ENCODE peak calls at places on chromosomes 1 and 21, in eight cellular contexts. U, N, Y, I, P, H, L and R are unnamed samples.

GRCh38 chr1:12053752-12054548 is 9.2 kb upstream of the TNFRSF8 start:
- DNase-seq in U (no peak), N (no peak), Y (no peak), I (no peak), P (no peak), H (no peak), L (no peak), R (no peak)

GRCh38 chr1:1703796-1704195 is 11.2 kb upstream of the SLC35E2B start:
- DNase-seq in U (no peak), N (no peak), Y (no peak), I (no peak), P (no peak), H (no peak), L (no peak), R (no peak)

GRCh38 chr1:165408518-165408917 is 36.4 kb downstream of the RXRG start:
- DNase-seq in U (no peak), N (peak), Y (peak), I (peak), P (no peak), H (peak), L (peak), R (no peak)

GRCh38 chr1:160797861-160798273 is 1.9 kb downstream of the LY9 start:
- DNase-seq in U (no peak), N (no peak), Y (no peak), I (peak), P (peak), H (no peak), L (no peak), R (no peak)

GRCh38 chr21:43292866-43293142 is 124.0 kb downstream of the CRYAA start:
- DNase-seq in U (no peak), N (no peak), Y (no peak), I (no peak), P (no peak), H (no peak), L (no peak), R (no peak)

GRCh38 chr1:115524211-115524610 is 117.6 kb upstream of the VANGL1 start:
- DNase-seq in U (no peak), N (no peak), Y (no peak), I (no peak), P (no peak), H (no peak), L (no peak), R (no peak)

GRCh38 chr1:10456661-10457060 is 6.8 kb downstream of the CORT start:
- DNase-seq in U (no peak), N (no peak), Y (no peak), I (no peak), P (no peak), H (no peak), L (no peak), R (no peak)

GRCh38 chr1:1421907-1422464 is 910 bp upstream of the ANKRD65 start:
- DNase-seq in U (no peak), N (no peak), Y (no peak), I (no peak), P (no peak), H (no peak), L (no peak), R (no peak)

GRCh38 chr21:33246506-33246905 is 16.8 kb downstream of the IFNAR2 start:
- DNase-seq in U (no peak), N (no peak), Y (no peak), I (no peak), P (no peak), H (no peak), L (no peak), R (no peak)

GRCh38 chr1:24424207-24424606 is 8.6 kb downstream of the NIPAL3 start:
- DNase-seq in U (no peak), N (no peak), Y (no peak), I (no peak), P (no peak), H (no peak), L (no peak), R (no peak)

GRCh38 chr1:35557118-35557610 is at the start of gene KIAA0319L:
- DNase-seq in U (peak), N (no peak), Y (peak), I (peak), P (peak), H (peak), L (peak), R (peak)

GRCh38 chr1:227949341-227949921 is 1.7 kb upstream of the WNT9A start:
- DNase-seq in U (peak), N (no peak), Y (no peak), I (no peak), P (peak), H (no peak), L (no peak), R (no peak)

GRCh38 chr21:28986677-28987076 is 6.0 kb downstream of the LTN1 start:
- DNase-seq in U (no peak), N (no peak), Y (no peak), I (no peak), P (no peak), H (no peak), L (no peak), R (no peak)

GRCh38 chr1:212920895-212921294 is 29.4 kb upstream of the VASH2 start:
- DNase-seq in U (no peak), N (no peak), Y (no peak), I (no peak), P (no peak), H (no peak), L (no peak), R (no peak)

GRCh38 chr1:61604684-61605083 is 120.3 kb downstream of the TM2D1 start:
- DNase-seq in U (no peak), N (no peak), Y (no peak), I (no peak), P (no peak), H (no peak), L (no peak), R (no peak)

GRCh38 chr1:235708390-235708962 is 58.9 kb upstream of the GNG4 start:
- DNase-seq in U (no peak), N (no peak), Y (peak), I (peak), P (no peak), H (peak), L (peak), R (no peak)

GRCh38 chr1:72023063-72023647 is 259.2 kb downstream of the NEGR1 start:
- DNase-seq in U (no peak), N (peak), Y (no peak), I (no peak), P (no peak), H (no peak), L (no peak), R (no peak)

GRCh38 chr1:93810316-93810715 is 68.7 kb downstream of the DNTTIP2 start:
- DNase-seq in U (no peak), N (no peak), Y (peak), I (no peak), P (no peak), H (no peak), L (no peak), R (no peak)

GRCh38 chr1:40711465-40712404 is 20.2 kb downstream of the NFYC start:
- DNase-seq in U (no peak), N (no peak), Y (peak), I (peak), P (no peak), H (peak), L (no peak), R (no peak)

GRCh38 chr1:222416001-222416791 is 131.7 kb downstream of the HHIPL2 start:
- DNase-seq in U (no peak), N (no peak), Y (peak), I (no peak), P (no peak), H (no peak), L (no peak), R (no peak)

GRCh38 chr1:10634428-10635384 is 160.0 kb downstream of the PEX14 start:
- DNase-seq in U (no peak), N (no peak), Y (peak), I (peak), P (no peak), H (no peak), L (no peak), R (no peak)

GRCh38 chr1:230274254-230274653 is 151.9 kb downstream of the PGBD5 start:
- DNase-seq in U (peak), N (no peak), Y (no peak), I (no peak), P (no peak), H (no peak), L (no peak), R (no peak)

GRCh38 chr1:33442141-33442540 is 11.2 kb upstream of the PHC2 start:
- DNase-seq in U (no peak), N (no peak), Y (peak), I (no peak), P (no peak), H (no peak), L (no peak), R (no peak)

GRCh38 chr1:23613191-23614126 is 54.2 kb upstream of the ID3 start:
- DNase-seq in U (peak), N (no peak), Y (no peak), I (no peak), P (peak), H (no peak), L (no peak), R (no peak)

GRCh38 chr1:53547321-53547720 is 88.1 kb downstream of the DMRTB1 start:
- DNase-seq in U (peak), N (no peak), Y (no peak), I (no peak), P (no peak), H (no peak), L (no peak), R (no peak)

GRCh38 chr1:219422811-219423598 is 189.9 kb downstream of the ZC3H11B start:
- DNase-seq in U (no peak), N (no peak), Y (peak), I (no peak), P (no peak), H (no peak), L (no peak), R (no peak)

GRCh38 chr21:33434770-33435360 is 31.7 kb downstream of the IFNGR2 start:
- DNase-seq in U (no peak), N (no peak), Y (peak), I (no peak), P (peak), H (peak), L (peak), R (no peak)

GRCh38 chr1:64906447-64906846 is 59.9 kb downstream of the JAK1 start:
- DNase-seq in U (no peak), N (no peak), Y (no peak), I (no peak), P (peak), H (no peak), L (no peak), R (no peak)

GRCh38 chr1:223765036-223765718 is 52.8 kb downstream of the CAPN2 start:
- DNase-seq in U (no peak), N (peak), Y (peak), I (no peak), P (no peak), H (peak), L (no peak), R (no peak)

GRCh38 chr1:185608166-185608565 is 126.0 kb upstream of the HMCN1 start:
- DNase-seq in U (no peak), N (no peak), Y (peak), I (no peak), P (no peak), H (no peak), L (no peak), R (no peak)

GRCh38 chr1:98046031-98046641 is 125.3 kb upstream of the DPYD start:
- DNase-seq in U (peak), N (peak), Y (peak), I (no peak), P (peak), H (peak), L (no peak), R (peak)

GRCh38 chr1:63414691-63415090 is 47.3 kb downstream of the ALG6 start:
- DNase-seq in U (no peak), N (no peak), Y (no peak), I (no peak), P (no peak), H (no peak), L (no peak), R (no peak)

GRCh38 chr1:156346636-156347035 is 8.3 kb downstream of the TSACC start:
- DNase-seq in U (no peak), N (peak), Y (peak), I (no peak), P (no peak), H (no peak), L (no peak), R (no peak)

GRCh38 chr1:111888740-111889376 is 100.6 kb downstream of the KCND3 start:
- DNase-seq in U (no peak), N (no peak), Y (no peak), I (no peak), P (no peak), H (no peak), L (no peak), R (peak)
- H3K4me3 ChIP-seq in U (no peak), N (no peak), Y (no peak), I (no peak), P (no peak), H (no peak), L (no peak), R (no peak)

GRCh38 chr1:150257624-150258274 is at the start of gene CA14:
- DNase-seq in U (no peak), N (peak), Y (no peak), I (no peak), P (no peak), H (no peak), L (no peak), R (peak)

GRCh38 chr1:150261367-150261766 is 3.8 kb downstream of the CA14 start:
- DNase-seq in U (no peak), N (no peak), Y (no peak), I (no peak), P (no peak), H (no peak), L (no peak), R (peak)

GRCh38 chr1:150259758-150260669 is 2.4 kb downstream of the CA14 start:
- DNase-seq in U (no peak), N (peak), Y (no peak), I (peak), P (no peak), H (peak), L (no peak), R (peak)

GRCh38 chr1:150258275-150258666 is 697 bp downstream of the CA14 start:
- DNase-seq in U (no peak), N (no peak), Y (no peak), I (no peak), P (no peak), H (no peak), L (no peak), R (no peak)

DNA sequence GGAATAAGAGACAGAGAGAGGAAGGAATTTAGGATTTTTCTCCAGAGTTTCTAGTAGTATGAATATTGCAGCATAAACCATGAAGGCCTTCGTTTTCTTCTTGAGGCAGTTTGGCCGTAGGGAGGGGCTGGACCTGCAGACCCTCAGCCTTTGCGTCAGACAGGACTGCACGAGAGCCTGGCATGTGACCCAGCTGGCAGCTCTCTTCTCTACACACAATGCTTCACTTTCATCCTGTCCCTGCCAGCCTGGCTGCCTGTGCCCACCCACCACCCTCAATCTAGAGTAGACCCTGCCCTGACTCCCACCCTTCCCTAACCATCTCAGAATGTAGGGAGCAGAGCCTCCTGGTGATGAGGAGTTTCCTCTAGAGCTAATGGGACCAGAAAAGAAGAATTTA is 1.6 kb downstream of the CA14 start:
- DNase-seq in U (no peak), N (no peak), Y (no peak), I (no peak), P (no peak), H (no peak), L (no peak), R (no peak)
- H3K4me3 ChIP-seq in U (no peak), N (peak), Y (no peak), I (no peak), P (no peak), H (no peak), L (no peak), R (peak)

GRCh38 chr1:116852367-116852766 is 57.3 kb upstream of the PTGFRN start:
- DNase-seq in U (no peak), N (no peak), Y (no peak), I (no peak), P (no peak), H (no peak), L (no peak), R (no peak)

GRCh38 chr1:116852910-116853309 is 56.8 kb upstream of the PTGFRN start:
- DNase-seq in U (no peak), N (peak), Y (peak), I (no peak), P (no peak), H (peak), L (no peak), R (no peak)

GRCh38 chr1:116854294-116854693 is 55.4 kb upstream of the PTGFRN start:
- DNase-seq in U (no peak), N (no peak), Y (no peak), I (no peak), P (no peak), H (no peak), L (no peak), R (no peak)

GRCh38 chr1:116855220-116855619 is 54.5 kb upstream of the PTGFRN start:
- DNase-seq in U (no peak), N (peak), Y (peak), I (peak), P (no peak), H (peak), L (no peak), R (no peak)

GRCh38 chr1:116853680-116854191 is 56.0 kb upstream of the PTGFRN start:
- DNase-seq in U (no peak), N (peak), Y (peak), I (peak), P (no peak), H (peak), L (peak), R (no peak)
- H3K4me3 ChIP-seq in U (no peak), N (no peak), Y (peak), I (no peak), P (no peak), H (no peak), L (peak), R (no peak)

DNA sequence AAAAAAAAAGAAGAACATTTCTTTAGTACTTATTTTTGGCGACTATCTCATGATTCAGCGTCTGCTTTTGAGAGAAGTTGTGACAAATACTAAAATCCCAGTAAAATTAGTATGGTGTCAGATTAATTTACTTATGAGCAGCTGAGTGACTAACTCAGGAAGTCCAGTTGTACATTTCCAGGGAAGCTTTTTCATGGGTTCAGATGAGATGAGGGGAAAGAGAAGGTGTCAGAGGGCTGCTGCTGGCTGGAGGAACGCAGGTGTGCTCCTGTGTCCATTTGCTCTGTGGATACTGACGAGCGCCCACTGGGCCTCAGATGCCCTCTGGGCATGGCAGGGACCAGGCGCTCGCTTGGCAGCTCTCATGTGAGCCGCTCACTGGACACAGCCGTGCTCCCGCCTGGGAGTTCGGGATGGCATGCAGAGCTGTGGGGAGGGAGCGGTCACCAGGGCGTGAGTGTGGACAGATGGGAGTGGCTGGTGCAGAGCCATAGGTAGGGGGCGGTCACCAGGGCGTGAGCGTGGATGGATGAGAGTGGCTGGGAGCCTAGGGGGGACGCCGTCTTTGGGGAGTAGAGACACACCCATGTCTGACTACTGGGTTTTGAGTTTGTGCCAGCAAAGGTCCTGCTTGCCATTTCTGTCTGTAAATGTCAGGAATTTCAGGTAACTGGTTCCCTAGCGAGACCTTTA is 55.0 kb downstream of the ADARB1 start:
- DNase-seq in U (peak), N (no peak), Y (peak), I (no peak), P (no peak), H (no peak), L (no peak), R (no peak)
- H3K4me3 ChIP-seq in U (no peak), N (no peak), Y (no peak), I (no peak), P (no peak), H (no peak), L (no peak), R (no peak)

DNA sequence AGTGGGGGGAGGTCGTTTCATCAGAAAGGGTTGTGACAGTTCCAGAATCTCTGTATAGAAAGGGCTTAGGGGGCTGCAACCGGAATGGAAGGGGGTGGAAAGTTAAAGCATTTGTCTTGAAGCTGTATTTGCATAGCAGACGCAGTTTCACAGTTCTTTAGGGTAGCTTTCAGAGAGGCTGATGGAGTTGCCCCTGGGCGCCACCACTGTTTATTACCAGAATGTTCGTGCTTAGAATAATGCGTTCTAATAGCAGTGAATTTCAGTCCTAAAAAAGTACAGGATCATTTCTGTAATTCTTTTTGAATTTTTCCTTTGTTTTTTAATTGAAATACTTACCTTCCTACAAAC is 1.3 kb downstream of the EXO1 start:
- DNase-seq in U (no peak), N (peak), Y (no peak), I (no peak), P (no peak), H (no peak), L (no peak), R (no peak)
- H3K4me3 ChIP-seq in U (no peak), N (no peak), Y (peak), I (no peak), P (no peak), H (no peak), L (peak), R (no peak)

GRCh38 chr1:6035719-6036118 is 10.0 kb upstream of the KCNAB2 start:
- DNase-seq in U (no peak), N (no peak), Y (no peak), I (no peak), P (no peak), H (no peak), L (no peak), R (no peak)

GRCh38 chr1:6035265-6035664 is 10.4 kb upstream of the KCNAB2 start:
- DNase-seq in U (no peak), N (no peak), Y (no peak), I (no peak), P (no peak), H (no peak), L (no peak), R (no peak)

GRCh38 chr1:6039031-6039430 is 6.7 kb upstream of the KCNAB2 start:
- DNase-seq in U (no peak), N (no peak), Y (no peak), I (no peak), P (no peak), H (no peak), L (no peak), R (no peak)

GRCh38 chr1:6038603-6039002 is 7.1 kb upstream of the KCNAB2 start:
- DNase-seq in U (no peak), N (no peak), Y (no peak), I (no peak), P (no peak), H (no peak), L (no peak), R (no peak)

DNA sequence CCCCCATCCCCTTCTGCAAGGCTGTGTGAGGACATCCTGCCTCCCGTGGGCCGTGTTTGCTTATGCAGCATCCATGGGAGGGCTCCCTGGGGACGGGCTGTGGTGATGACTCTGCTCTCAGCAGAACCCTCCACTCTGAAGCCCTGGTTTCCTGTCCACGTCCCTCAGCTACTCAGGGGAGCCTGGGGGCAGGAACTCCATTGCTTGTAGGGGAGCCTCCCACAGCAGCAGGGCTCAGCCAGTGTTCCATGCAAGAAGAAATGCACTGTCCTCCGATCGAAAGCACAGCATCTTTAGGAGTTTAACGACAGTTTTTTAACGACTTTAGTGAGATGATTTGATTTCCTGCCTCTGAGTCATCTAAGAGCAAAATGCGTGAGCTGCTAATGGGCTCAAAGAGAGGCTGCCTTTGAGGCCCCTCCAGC is 8.3 kb upstream of the KCNAB2 start:
- DNase-seq in U (no peak), N (peak), Y (no peak), I (no peak), P (no peak), H (no peak), L (no peak), R (no peak)
- H3K4me3 ChIP-seq in U (no peak), N (no peak), Y (no peak), I (no peak), P (no peak), H (no peak), L (no peak), R (no peak)